ENCODE peak calls at places on chromosomes 3 and 15, in ten cellular contexts. Y, T, X, I, L, F, S, M, B and G are unnamed samples.

GRCh38 chr3:165954171-165954570 is 116.9 kb upstream of the BCHE start:
- DNase-seq in S (no peak), L (no peak), I (no peak), Y (no peak), M (no peak), F (no peak), T (no peak), B (no peak), X (no peak), G (no peak)

GRCh38 chr15:47872869-47873301 is 155.6 kb downstream of the SEMA6D start:
- DNase-seq in I (no peak), T (peak), L (no peak), M (no peak), F (no peak), Y (peak), X (no peak), B (no peak), S (no peak), G (no peak)

GRCh38 chr15:74327756-74328155 is 39.7 kb downstream of the CYP11A1 start:
- DNase-seq in T (no peak), Y (no peak), M (no peak), I (no peak), F (no peak), L (no peak), B (no peak), S (no peak), X (no peak), G (no peak)

GRCh38 chr3:141426404-141427034 is 58.2 kb downstream of the ZBTB38 start:
- DNase-seq in B (no peak), Y (peak), T (no peak), I (peak), S (peak), F (peak), M (peak), L (peak), X (no peak), G (no peak)

GRCh38 chr3:179837374-179837773 is 184.5 kb downstream of the USP13 start:
- DNase-seq in F (no peak), S (no peak), M (no peak), T (no peak), X (no peak), I (no peak), Y (no peak), B (no peak), L (no peak), G (no peak)

GRCh38 chr3:47892284-47892683 is 89.3 kb downstream of the DHX30 start:
- DNase-seq in T (no peak), S (no peak), Y (peak), F (no peak), B (no peak), M (no peak), X (no peak), I (no peak), L (no peak), G (no peak)

GRCh38 chr15:34133511-34133910 is 31.6 kb downstream of the PGBD4 start:
- DNase-seq in T (no peak), L (no peak), I (no peak), Y (no peak), M (no peak), F (no peak), S (peak), B (no peak), X (no peak), G (no peak)

GRCh38 chr15:75170711-75171341 is 30.9 kb upstream of the C15orf39 start:
- DNase-seq in L (no peak), T (no peak), B (no peak), Y (no peak), M (peak), I (no peak), S (no peak), X (no peak), F (no peak), G (no peak)

GRCh38 chr3:133862161-133862560 is 33.5 kb downstream of the RAB6B start:
- DNase-seq in F (no peak), Y (no peak), S (no peak), X (no peak), T (no peak), B (no peak), L (no peak), I (no peak), M (no peak), G (no peak)

GRCh38 chr3:107870989-107871638 is 219.7 kb downstream of the CD47 start:
- DNase-seq in B (no peak), X (no peak), T (no peak), Y (no peak), F (no peak), L (no peak), S (no peak), I (no peak), M (no peak), G (no peak)

GRCh38 chr3:107589454-107589853 is 66.7 kb downstream of the BBX start:
- DNase-seq in S (no peak), Y (no peak), I (no peak), X (peak), M (no peak), T (no peak), F (no peak), L (no peak), B (no peak), G (no peak)

GRCh38 chr3:164459526-164460151 is 618.7 kb downstream of the SI start:
- DNase-seq in S (no peak), Y (no peak), B (no peak), M (no peak), X (no peak), I (no peak), T (no peak), L (no peak), F (no peak), G (no peak)

DNA sequence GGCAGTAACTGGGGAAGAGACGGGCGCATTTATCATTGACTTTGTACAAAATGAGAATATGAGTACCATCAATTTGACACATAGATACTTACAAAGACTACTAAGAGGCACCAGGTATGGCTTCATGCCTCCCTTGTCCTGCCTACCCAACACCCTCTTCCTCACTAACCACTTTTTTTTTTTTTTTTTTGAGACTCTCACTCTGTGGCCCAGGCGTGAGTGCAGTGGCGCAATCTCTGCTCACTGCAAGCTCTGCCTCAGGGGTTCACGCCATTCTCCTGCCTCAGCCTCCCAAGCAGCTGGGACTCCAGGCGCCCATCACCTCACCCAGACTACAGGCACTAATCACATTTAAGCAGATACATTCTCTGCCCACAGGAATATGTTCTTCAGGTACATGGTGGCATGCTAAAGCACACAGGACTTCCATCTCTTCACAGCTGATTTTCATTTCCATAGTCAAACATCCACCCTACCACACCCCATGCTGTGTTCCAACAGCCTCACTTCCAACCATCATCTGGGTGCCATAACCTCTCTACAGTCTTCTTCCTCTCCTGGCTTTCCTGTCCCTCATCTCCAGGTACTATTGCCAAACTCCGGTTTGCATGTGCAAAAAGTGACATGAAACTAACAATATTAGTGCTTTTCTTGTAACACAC is 41.7 kb downstream of the RAB27A start:
- DNase-seq in L (no peak), S (no peak), T (no peak), I (no peak), F (peak), Y (no peak), B (no peak), X (no peak), M (no peak), G (no peak)
- H3K27ac ChIP-seq in L (no peak), S (no peak), T (no peak), I (no peak), F (no peak), Y (no peak), B (no peak), X (no peak), M (no peak), G (no peak)

DNA sequence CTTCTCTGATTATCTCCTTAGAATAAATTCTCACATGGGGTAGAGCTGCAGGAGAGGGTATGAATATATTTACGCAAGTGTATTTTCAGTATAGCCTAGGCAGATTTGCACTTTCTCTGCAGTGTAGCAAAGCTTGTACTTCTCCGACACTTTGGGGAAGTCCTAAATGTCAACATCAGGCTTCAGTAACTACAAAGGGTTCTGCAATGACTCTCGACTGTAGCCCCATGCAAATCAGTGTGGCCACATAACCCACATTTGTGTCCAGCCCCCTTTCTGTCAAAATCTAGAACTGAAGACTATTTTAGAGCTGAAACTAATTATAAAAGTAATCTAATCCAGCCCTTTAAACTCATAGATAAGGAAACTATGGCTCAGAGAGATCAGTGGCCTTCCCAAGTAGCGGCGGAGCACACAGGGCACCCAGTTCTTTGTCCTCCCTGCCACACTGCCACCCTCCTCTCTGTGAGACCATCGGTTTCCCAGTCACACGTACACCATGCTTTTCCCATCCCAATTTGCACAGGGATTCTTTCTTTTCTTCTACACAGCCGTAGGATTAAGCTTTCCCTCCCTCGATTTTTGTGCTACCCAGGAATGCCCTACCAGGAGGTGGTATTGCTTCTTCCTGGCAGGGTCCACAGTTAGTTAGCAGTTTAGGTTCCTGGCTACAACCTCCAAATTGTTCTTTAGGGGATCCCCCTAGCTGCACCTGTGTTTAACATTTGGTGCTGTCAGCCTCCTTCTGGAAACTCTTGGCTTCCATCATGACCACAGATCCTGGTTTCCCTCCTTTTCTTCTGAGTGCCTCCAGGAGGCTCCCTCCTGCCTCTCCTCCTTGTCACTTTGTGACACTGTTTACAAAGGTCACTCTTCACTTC is 22.9 kb downstream of the MRAS start:
- DNase-seq in B (no peak), I (no peak), M (no peak), L (no peak), X (peak), Y (peak), T (no peak), F (no peak), S (no peak), G (no peak)
- H3K4me3 ChIP-seq in B (no peak), I (no peak), M (no peak), L (no peak), X (peak), Y (no peak), T (no peak), F (no peak), S (no peak), G (no peak)

DNA sequence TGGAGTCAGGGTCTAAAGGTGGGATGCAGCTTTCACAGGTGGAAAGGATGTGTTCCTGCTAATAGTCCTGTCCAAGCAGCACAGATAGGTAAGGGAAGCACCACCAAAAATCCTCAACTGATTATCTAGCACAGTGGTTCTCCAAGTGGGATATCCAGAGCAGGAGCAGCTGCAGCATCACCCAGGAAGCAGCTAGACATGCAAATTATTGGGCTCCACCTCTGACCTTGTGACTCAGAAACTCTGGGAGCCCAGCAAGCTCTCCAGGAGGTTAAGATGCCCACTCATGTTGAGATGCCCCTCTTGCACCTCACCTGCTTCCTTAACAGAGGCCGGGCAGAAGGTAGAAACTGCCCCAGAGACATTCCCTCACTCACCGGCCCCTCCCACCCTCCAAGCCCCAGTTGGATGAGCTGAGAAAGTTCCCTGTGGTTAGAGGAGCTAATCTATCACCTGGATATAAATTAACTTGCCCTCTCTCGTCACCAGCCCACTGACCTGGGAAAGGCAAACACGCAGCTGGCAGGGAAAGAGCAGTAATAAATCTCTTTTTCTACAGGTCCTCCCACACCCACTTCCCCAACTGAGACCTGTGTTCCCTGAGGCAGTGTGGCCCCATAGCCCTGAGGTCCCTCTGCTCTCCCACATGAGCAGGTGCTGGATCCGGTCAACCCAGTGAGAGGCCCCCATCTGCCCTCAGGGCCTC is 39.3 kb downstream of the ADCY5 start:
- DNase-seq in B (no peak), F (no peak), L (no peak), T (no peak), Y (no peak), M (no peak), S (peak), I (no peak), X (no peak), G (no peak)
- H3K27ac ChIP-seq in B (no peak), F (peak), L (no peak), T (peak), Y (no peak), M (peak), S (no peak), I (no peak), X (no peak), G (no peak)

DNA sequence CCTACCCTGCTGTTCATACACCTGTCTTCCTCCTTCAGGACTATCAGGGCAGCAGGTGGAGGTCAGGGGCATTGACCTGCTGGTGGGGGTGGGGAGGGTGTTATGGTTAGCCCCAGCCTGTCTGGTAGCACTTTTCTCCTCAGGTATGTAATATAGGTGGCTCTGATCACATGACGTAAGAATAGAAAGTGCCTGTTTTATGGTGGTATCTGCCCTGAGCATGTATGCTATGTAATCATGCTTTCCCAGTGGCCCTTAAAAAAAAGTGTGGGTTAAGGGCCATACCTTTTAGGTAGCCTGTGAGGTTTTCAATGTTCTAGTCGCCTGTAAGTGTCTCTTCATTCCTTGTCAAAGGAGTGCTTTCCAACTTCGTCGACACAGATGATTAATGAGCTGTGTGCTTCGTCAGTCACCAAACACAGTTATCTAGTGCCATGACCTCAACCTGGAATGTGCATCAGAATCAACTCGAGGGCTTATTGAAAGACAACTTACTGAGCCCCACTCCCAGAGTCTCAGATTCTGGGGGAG is 86.3 kb downstream of the KLHL25 start:
- DNase-seq in I (peak), Y (no peak), L (no peak), S (no peak), M (no peak), B (no peak), X (no peak), T (no peak), F (no peak), G (no peak)
- H3K4me3 ChIP-seq in I (no peak), Y (no peak), L (no peak), S (no peak), M (peak), B (no peak), X (peak), T (no peak), F (no peak), G (peak)

GRCh38 chr15:58441376-58442070 is 9.7 kb downstream of the LIPC start:
- DNase-seq in F (no peak), L (no peak), M (no peak), X (no peak), Y (no peak), I (peak), B (peak), S (peak), T (no peak), G (no peak)

GRCh38 chr15:58440181-58440910 is 8.6 kb downstream of the LIPC start:
- DNase-seq in S (peak), B (no peak), T (peak), X (no peak), L (no peak), Y (no peak), F (no peak), M (no peak), I (peak), G (no peak)

GRCh38 chr15:58443291-58443690 is 11.5 kb downstream of the LIPC start:
- DNase-seq in I (no peak), F (no peak), S (no peak), M (no peak), X (no peak), Y (no peak), T (no peak), L (no peak), B (no peak), G (no peak)

GRCh38 chr15:58440922-58441321 is 9.1 kb downstream of the LIPC start:
- DNase-seq in X (no peak), F (no peak), L (no peak), B (no peak), M (no peak), Y (no peak), S (peak), T (peak), I (no peak), G (no peak)

GRCh38 chr15:58442122-58442521 is 10.3 kb downstream of the LIPC start:
- DNase-seq in M (no peak), S (peak), Y (no peak), I (peak), L (no peak), T (no peak), B (no peak), F (no peak), X (no peak), G (no peak)
- H3K27ac ChIP-seq in M (peak), S (peak), Y (no peak), I (peak), L (no peak), T (peak), B (peak), F (no peak), X (no peak), G (no peak)

DNA sequence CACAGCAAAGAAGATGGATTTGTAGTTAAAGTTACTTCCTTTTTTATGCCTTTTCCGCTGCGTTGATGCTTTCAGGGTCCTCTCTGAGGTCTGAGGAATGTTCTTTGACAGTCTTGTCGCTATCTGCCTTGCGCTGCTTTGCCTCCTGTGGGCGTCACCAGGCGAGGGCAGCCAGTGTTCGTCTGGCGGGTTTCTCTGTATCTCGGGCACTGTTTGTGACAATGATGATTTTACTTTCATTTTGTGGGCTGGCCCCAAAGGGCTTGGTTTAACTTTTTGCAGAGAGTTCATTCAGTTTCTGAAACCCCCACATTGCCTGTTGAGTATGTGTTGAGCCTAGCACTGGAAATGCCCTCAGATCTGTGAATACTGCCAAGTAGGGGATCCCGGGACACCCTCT is 24.6 kb upstream of the SACM1L start:
- DNase-seq in S (no peak), B (no peak), T (no peak), I (no peak), L (no peak), M (no peak), F (peak), Y (no peak), X (peak), G (peak)
- H3K4me3 ChIP-seq in S (no peak), B (no peak), T (peak), I (no peak), L (peak), M (peak), F (peak), Y (no peak), X (no peak), G (peak)